ENCODE peak calls at places on chromosomes 13 and 19, in five cellular contexts. M is IMR-90, Q is tibial nerve, I is GM23248, D is right lobe of liver. Y is an unnamed sample.

GRCh38 chr13:94454906-94455305 is 24.6 kb downstream of the DCT start:
- DNase-seq in M (peak; percentile 1), Q (no peak), I (no peak), D (no peak), Y (no peak)

GRCh38 chr13:21913010-21913409 is 242.1 kb downstream of the FGF9 start:
- DNase-seq in M (peak; percentile 19), Q (no peak), I (peak; percentile 6), D (no peak), Y (no peak)

GRCh38 chr19:595326-596262 is 5.9 kb downstream of the HCN2 start:
- DNase-seq in M (no peak), Q (no peak), I (no peak), D (no peak), Y (no peak)

GRCh38 chr19:17448190-17448967 is at the start of gene TMEM221:
- DNase-seq in M (no peak), Q (peak; percentile 24), I (peak; percentile 69), D (peak; percentile 47), Y (peak; percentile 66)

GRCh38 chr13:31964168-31964567 is 67.4 kb upstream of the FRY start:
- DNase-seq in M (no peak), Q (no peak), I (no peak), D (no peak), Y (no peak)

GRCh38 chr13:50152224-50152623 is 137.0 kb downstream of the KCNRG start:
- DNase-seq in M (no peak), Q (no peak), I (no peak), D (no peak), Y (no peak)

GRCh38 chr19:51407631-51408131 is 9.8 kb downstream of the SIGLEC10 start:
- DNase-seq in M (peak; percentile 17), Q (no peak), I (peak; percentile 30), D (no peak), Y (no peak)

GRCh38 chr19:43534811-43535761 is 2.1 kb downstream of the ZNF575 start:
- DNase-seq in M (peak; percentile 61), Q (peak; percentile 60), I (peak; percentile 71), D (peak; percentile 68), Y (peak; percentile 73)

GRCh38 chr19:47156861-47157454 is 26.3 kb downstream of the SAE1 start:
- DNase-seq in M (no peak), Q (no peak), I (no peak), D (no peak), Y (no peak)

GRCh38 chr13:35771898-35772297 is 295.4 kb upstream of the MAB21L1 start:
- DNase-seq in M (peak; percentile 95), Q (no peak), I (peak; percentile 82), D (no peak), Y (no peak)

GRCh38 chr13:25095862-25096453 is at the start of gene PABPC3:
- DNase-seq in M (no peak), Q (no peak), I (no peak), D (no peak), Y (no peak)

GRCh38 chr19:42351079-42351735 is 25.8 kb downstream of the MEGF8 start:
- DNase-seq in M (no peak), Q (no peak), I (no peak), D (no peak), Y (no peak)

GRCh38 chr13:19089315-19089714 is 92.3 kb downstream of the TUBA3C start:
- DNase-seq in M (no peak), Q (peak; percentile 14), I (no peak), D (no peak), Y (no peak)

GRCh38 chr19:29660835-29661234 is 4.4 kb upstream of the PLEKHF1 start:
- DNase-seq in M (no peak), Q (no peak), I (peak; percentile 25), D (no peak), Y (no peak)

GRCh38 chr19:28242317-28242927 is 970.5 kb downstream of the UQCRFS1 start:
- DNase-seq in M (no peak), Q (peak; percentile 32), I (peak; percentile 58), D (no peak), Y (no peak)

GRCh38 chr19:275958-276646 is 15.1 kb downstream of the PLPP2 start:
- DNase-seq in M (no peak), Q (no peak), I (no peak), D (no peak), Y (peak; percentile 18)

GRCh38 chr19:15464394-15465385 is at the start of gene RASAL3:
- DNase-seq in M (no peak), Q (no peak), I (no peak), D (peak; percentile 40), Y (no peak)

GRCh38 chr19:14366529-14366928 is 14.7 kb upstream of the ADGRE5 start:
- DNase-seq in M (peak; percentile 68), Q (peak; percentile 64), I (peak; percentile 59), D (peak; percentile 69), Y (peak; percentile 65)

GRCh38 chr13:113557013-113557412 is 27.5 kb upstream of the TFDP1 start:
- DNase-seq in M (no peak), Q (no peak), I (no peak), D (no peak), Y (peak; percentile 44)

GRCh38 chr13:113360446-113360845 is 3.5 kb downstream of the GRTP1 start:
- DNase-seq in M (no peak), Q (no peak), I (no peak), D (no peak), Y (no peak)

GRCh38 chr13:41289463-41289881 is 21.6 kb upstream of the NAA16 start:
- DNase-seq in M (no peak), Q (no peak), I (no peak), D (no peak), Y (no peak)

GRCh38 chr13:41286370-41286769 is 23.0 kb upstream of the MTRF1 start:
- DNase-seq in M (no peak), Q (no peak), I (no peak), D (no peak), Y (no peak)

GRCh38 chr13:41284512-41285288 is 21.3 kb upstream of the MTRF1 start:
- DNase-seq in M (peak; percentile 88), Q (no peak), I (peak; percentile 89), D (no peak), Y (no peak)
- H3K27ac ChIP-seq in M (peak overlapping the region; percentile 13), Q (no peak overlapping the region), I (peak overlapping the region; percentile 51), D (no peak overlapping the region), Y (no peak overlapping the region)

DNA sequence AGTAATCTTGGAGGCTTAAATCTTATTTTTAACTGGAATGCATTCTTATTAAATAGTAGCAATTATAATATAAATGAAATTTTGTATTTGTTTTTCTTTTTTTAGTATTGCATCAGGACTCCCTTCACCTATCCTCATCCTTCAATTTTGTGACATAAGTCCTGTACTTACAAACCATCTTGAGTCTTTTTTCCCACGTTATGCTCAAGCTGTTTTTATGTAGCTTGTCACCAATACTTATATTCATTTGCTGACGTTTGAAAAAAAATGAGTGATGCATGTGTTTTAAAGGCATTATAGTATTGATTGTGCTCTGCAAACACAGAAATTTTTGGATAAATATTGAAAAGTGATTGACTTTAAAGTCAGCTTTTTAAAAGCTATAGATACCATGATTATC is 888 bp downstream of the GPR18 start:
- DNase-seq in M (no peak), Q (no peak), I (no peak), D (no peak), Y (no peak)
- H3K27ac ChIP-seq in M (no peak overlapping the region), Q (no peak overlapping the region), I (peak overlapping the region; percentile 19), D (no peak overlapping the region), Y (no peak overlapping the region)

DNA sequence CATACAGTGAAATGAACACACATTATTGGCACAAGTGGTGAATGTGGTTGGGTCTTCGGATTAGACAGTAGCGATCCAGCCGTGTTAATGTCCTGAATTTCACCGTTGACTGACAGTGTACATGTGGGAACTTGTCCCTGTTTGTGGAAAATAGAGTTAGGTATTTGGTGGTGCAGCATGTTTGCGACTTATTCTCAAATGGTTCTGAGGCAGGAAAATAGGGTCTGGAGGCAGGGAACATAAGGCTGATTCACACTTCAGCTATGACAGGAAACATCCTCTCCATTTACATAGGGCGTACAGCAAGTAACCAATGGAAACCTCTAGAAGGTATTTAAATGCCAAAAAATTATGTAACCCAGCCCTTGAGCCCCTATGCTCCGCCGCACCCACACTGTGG is 4.2 kb downstream of the LGALS7B start:
- DNase-seq in M (peak; percentile 60), Q (no peak), I (peak; percentile 16), D (no peak), Y (no peak)
- H3K27ac ChIP-seq in M (no peak overlapping the region), Q (no peak overlapping the region), I (no peak overlapping the region), D (no peak overlapping the region), Y (no peak overlapping the region)

GRCh38 chr13:106905380-106906259 is 337.7 kb upstream of the ARGLU1 start:
- DNase-seq in M (no peak), Q (no peak), I (no peak), D (no peak), Y (no peak)
- H3K27ac ChIP-seq in M (no peak overlapping the region), Q (no peak overlapping the region), I (no peak overlapping the region), D (no peak overlapping the region), Y (no peak overlapping the region)

DNA sequence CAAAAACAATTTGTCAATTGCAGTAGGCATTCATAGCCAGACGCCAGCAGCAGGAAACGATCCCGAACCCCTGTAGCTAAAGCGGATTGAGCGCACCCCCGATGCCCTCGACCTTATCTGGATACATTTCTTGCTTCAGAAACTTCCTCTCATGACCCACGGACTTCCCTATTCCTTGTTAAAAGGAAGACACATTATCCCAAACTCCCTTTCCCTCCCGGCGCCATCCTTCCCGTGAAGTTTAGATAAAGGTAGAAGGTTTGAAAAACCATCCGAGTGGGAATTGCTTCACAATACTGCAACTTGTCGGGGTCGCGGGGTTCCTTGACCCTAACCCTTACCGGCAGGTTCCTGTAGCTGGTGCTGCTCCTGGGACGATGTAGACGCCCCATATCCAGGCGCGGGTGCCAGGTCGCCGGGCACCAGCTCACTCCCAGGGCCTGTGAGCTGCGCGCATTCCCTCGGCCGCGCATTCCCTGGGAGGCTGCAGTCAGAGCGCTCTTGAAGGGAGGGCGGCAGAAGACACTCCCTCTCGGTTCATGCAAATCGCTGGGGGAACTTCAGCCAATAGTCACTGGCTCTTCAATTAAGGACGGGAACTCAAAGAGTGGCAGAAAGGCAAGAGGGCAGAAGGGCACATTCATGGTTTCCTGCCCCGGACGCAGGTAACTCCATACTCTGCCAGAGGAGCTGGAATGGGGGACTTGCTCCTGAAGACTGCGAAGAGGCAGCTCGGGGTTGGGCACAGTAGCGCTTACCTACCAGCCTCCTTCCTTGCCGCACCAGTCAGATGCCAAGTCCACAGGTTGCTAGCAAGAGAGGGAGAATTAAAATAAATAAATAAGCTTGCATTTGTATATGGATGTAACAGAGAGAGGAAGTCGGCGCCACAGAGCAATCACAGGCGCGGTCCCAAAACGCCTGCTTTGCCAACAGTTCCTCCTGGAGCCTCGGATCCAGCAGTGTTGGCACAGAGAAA is 674 bp downstream of the PCDH20 start:
- DNase-seq in M (no peak), Q (no peak), I (no peak), D (peak; percentile 75), Y (no peak)
- H3K27ac ChIP-seq in M (no peak overlapping the region), Q (no peak overlapping the region), I (no peak overlapping the region), D (no peak overlapping the region), Y (no peak overlapping the region)